ENCODE peak calls at places on chromosomes 11 and 22, in eight cellular contexts. I, M, H, J, D, W, L and Y are unnamed samples.

GRCh38 chr11:122695076-122695620 is 39.6 kb downstream of the UBASH3B start:
- DNase-seq in W (no peak), I (no peak), M (no peak), H (no peak), J (no peak), L (no peak), D (no peak), Y (no peak)

GRCh38 chr22:19886605-19887250 is 32.1 kb upstream of the GNB1L start:
- DNase-seq in I (peak; percentile 71), M (no peak), J (peak; percentile 17), D (peak; percentile 60), W (peak; percentile 92), H (peak; percentile 46), L (no peak), Y (no peak)

GRCh38 chr11:6609502-6610015 is 2.5 kb downstream of the TAF10 start:
- DNase-seq in W (no peak), H (peak; percentile 26), D (no peak), M (no peak), I (no peak), J (no peak), L (no peak), Y (no peak)

GRCh38 chr11:10456519-10456918 is 1.5 kb downstream of the AMPD3 start:
- DNase-seq in I (no peak), M (no peak), J (no peak), W (no peak), H (no peak), D (no peak), L (no peak), Y (peak; percentile 38)

GRCh38 chr11:103924166-103925013 is 112.0 kb upstream of the DDI1 start:
- DNase-seq in W (no peak), M (no peak), I (no peak), J (no peak), L (no peak), H (no peak), D (no peak), Y (no peak)

GRCh38 chr11:70928854-70929598 is 323.4 kb downstream of the SHANK2 start:
- DNase-seq in D (no peak), H (no peak), M (no peak), W (no peak), L (no peak), J (no peak), I (no peak), Y (no peak)

GRCh38 chr11:15216678-15217077 is 102.0 kb downstream of the INSC start:
- DNase-seq in M (no peak), L (no peak), D (no peak), I (no peak), H (no peak), J (no peak), W (no peak), Y (no peak)

GRCh38 chr11:11722861-11723260 is 101.1 kb upstream of the GALNT18 start:
- DNase-seq in I (no peak), M (no peak), J (no peak), D (no peak), H (no peak), W (no peak), L (no peak), Y (no peak)

GRCh38 chr11:61254403-61255025 is 13.5 kb downstream of the PGA5 start:
- DNase-seq in L (no peak), M (peak; percentile 74), J (peak; percentile 50), W (peak; percentile 58), I (peak; percentile 27), D (peak; percentile 40), H (peak; percentile 57), Y (peak; percentile 74)

GRCh38 chr22:36065775-36066544 is 37.3 kb upstream of the RBFOX2 start:
- DNase-seq in L (peak; percentile 70), I (peak; percentile 89), M (peak; percentile 88), H (peak; percentile 90), W (peak; percentile 96), D (peak; percentile 74), J (peak; percentile 86), Y (peak; percentile 47)

GRCh38 chr11:105168457-105168856 is 28.9 kb upstream of the CARD18 start:
- DNase-seq in J (no peak), D (no peak), L (no peak), W (peak; percentile 63), H (no peak), I (no peak), M (no peak), Y (no peak)

GRCh38 chr11:797300-798092 is 585 bp downstream of the SLC25A22 start:
- DNase-seq in L (peak; percentile 70), D (peak; percentile 77), H (no peak), J (peak; percentile 66), I (peak; percentile 65), W (peak; percentile 71), M (peak; percentile 75), Y (peak; percentile 75)

GRCh38 chr11:82867495-82868082 is 32.6 kb downstream of the PRCP start:
- DNase-seq in J (peak; percentile 24), H (peak; percentile 59), W (peak; percentile 74), L (peak; percentile 69), D (peak; percentile 73), M (peak; percentile 84), I (peak; percentile 36), Y (peak; percentile 83)

GRCh38 chr11:72039108-72039850 is 40.6 kb downstream of the IL18BP start:
- DNase-seq in J (no peak), H (no peak), L (no peak), D (no peak), I (no peak), W (peak; percentile 61), M (peak; percentile 14), Y (peak; percentile 35)

GRCh38 chr11:8699903-8700302 is 17.3 kb downstream of the RPL27A start:
- DNase-seq in H (peak; percentile 66), I (no peak), M (no peak), L (no peak), J (no peak), D (no peak), W (peak; percentile 76), Y (no peak)

GRCh38 chr11:87832216-87832615 is 343.0 kb downstream of the RAB38 start:
- DNase-seq in I (no peak), J (no peak), L (no peak), H (no peak), D (no peak), M (no peak), W (no peak), Y (no peak)

GRCh38 chr11:1730230-1730629 is 20.2 kb downstream of the IFITM10 start:
- DNase-seq in D (no peak), H (no peak), I (no peak), L (no peak), W (no peak), J (no peak), M (no peak), Y (no peak)